ENCODE peak calls at places on chromosome 13, in four cellular contexts. M is thyroid gland, Z is cardiac muscle cell, T is transverse colon. D is an unnamed sample.

GRCh38 chr13:71922191-71922590 is 55.2 kb upstream of the DACH1 start:
- DNase-seq in M (no peak), Z (no peak), T (no peak), D (peak; percentile 28)

GRCh38 chr13:112587767-112588489 is at the start of gene TUBGCP3:
- DNase-seq in M (peak; percentile 86), Z (peak; percentile 88), T (peak; percentile 86), D (peak; percentile 88)

GRCh38 chr13:41457589-41458186 is 338 bp downstream of the RGCC start:
- DNase-seq in M (no peak), Z (no peak), T (no peak), D (no peak)

GRCh38 chr13:35763805-35764170 is 287.3 kb upstream of the MAB21L1 start:
- DNase-seq in M (no peak), Z (no peak), T (no peak), D (no peak)

GRCh38 chr13:30963794-30964193 is 31.3 kb downstream of the TEX26 start:
- DNase-seq in M (peak; percentile 47), Z (peak; percentile 65), T (peak; percentile 24), D (no peak)

GRCh38 chr13:113759525-113760137 is 605 bp downstream of the TMEM255B start:
- DNase-seq in M (peak; percentile 23), Z (peak; percentile 23), T (no peak), D (peak; percentile 31)

GRCh38 chr13:60329221-60329983 is 67.6 kb upstream of the TDRD3 start:
- DNase-seq in M (no peak), Z (peak; percentile 59), T (peak; percentile 48), D (peak; percentile 55)

GRCh38 chr13:48838193-48839000 is 137.3 kb upstream of the FNDC3A start:
- DNase-seq in M (no peak), Z (peak; percentile 41), T (no peak), D (no peak)

GRCh38 chr13:81116461-81117282 is 775.7 kb upstream of the SPRY2 start:
- DNase-seq in M (no peak), Z (no peak), T (no peak), D (no peak)

GRCh38 chr13:65966991-65967451 is 1263.1 kb downstream of the PCDH9 start:
- DNase-seq in M (no peak), Z (peak; percentile 59), T (no peak), D (peak; percentile 58)

GRCh38 chr13:68927387-68928026 is 1180.1 kb upstream of the ATXN8OS start:
- DNase-seq in M (no peak), Z (no peak), T (peak; percentile 6), D (peak; percentile 66)

GRCh38 chr13:50156722-50157121 is 141.5 kb downstream of the KCNRG start:
- DNase-seq in M (no peak), Z (peak; percentile 17), T (no peak), D (peak; percentile 51)

GRCh38 chr13:50275392-50276063 is 260.3 kb downstream of the KCNRG start:
- DNase-seq in M (no peak), Z (no peak), T (no peak), D (no peak)

GRCh38 chr13:68261105-68261504 is 1031.0 kb upstream of the PCDH9 start:
- DNase-seq in M (no peak), Z (no peak), T (no peak), D (no peak)

GRCh38 chr13:37429976-37430375 is 168.6 kb downstream of the POSTN start:
- DNase-seq in M (no peak), Z (peak; percentile 69), T (no peak), D (no peak)

GRCh38 chr13:102141625-102142472 is 260.0 kb downstream of the FGF14 start:
- DNase-seq in M (no peak), Z (peak; percentile 36), T (no peak), D (no peak)

GRCh38 chr13:26549713-26550112 is 7.8 kb upstream of the WASF3 start:
- DNase-seq in M (no peak), Z (no peak), T (no peak), D (no peak)

GRCh38 chr13:99087954-99088491 is 110.2 kb upstream of the DOCK9 start:
- DNase-seq in M (peak; percentile 28), Z (no peak), T (peak; percentile 19), D (no peak)

GRCh38 chr13:76741624-76742023 is 144.6 kb downstream of the KCTD12 start:
- DNase-seq in M (no peak), Z (no peak), T (no peak), D (no peak)

DNA sequence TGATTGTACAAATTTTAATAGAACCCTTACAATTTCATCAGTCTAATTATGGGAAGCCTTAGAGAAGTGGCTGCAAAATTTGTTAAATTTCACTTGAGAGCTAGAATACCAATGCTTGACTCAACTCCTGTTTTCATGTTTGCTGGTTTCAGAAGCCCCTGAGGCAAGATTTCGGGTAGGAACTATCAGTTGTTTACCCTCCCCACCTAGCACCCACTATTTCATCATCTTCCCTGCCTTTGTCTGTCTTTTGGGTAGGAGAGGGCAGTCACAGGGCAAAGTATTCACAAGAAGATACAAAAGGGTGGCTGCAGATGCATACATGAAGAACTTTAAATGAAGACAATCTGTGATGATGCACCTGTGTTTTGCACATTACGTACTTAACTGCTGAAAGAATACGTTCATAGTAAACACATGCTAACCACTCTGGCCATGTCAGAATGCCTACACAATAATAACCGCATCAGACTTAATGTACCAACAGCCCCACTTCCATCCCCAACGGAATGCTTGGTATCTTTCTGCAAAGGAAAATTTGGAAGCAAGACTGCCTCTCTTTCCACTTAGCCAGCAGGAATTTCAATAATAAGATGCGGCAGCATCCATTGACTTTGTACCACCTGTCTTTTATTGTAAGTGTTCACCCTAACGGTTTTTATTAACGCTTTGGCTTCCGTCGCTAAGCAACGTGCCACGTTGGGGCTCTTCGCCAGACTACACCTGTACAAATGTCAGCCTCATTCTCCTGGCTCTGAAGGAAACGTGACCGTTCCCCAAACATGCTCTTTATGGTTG is 30.4 kb downstream of the TPT1 start:
- DNase-seq in M (no peak), Z (no peak), T (no peak), D (no peak)
- H3K4me3 ChIP-seq in M (no peak overlapping the region), Z (peak overlapping the region; percentile 29), T (peak overlapping the region; percentile 45), D (no peak overlapping the region)

DNA sequence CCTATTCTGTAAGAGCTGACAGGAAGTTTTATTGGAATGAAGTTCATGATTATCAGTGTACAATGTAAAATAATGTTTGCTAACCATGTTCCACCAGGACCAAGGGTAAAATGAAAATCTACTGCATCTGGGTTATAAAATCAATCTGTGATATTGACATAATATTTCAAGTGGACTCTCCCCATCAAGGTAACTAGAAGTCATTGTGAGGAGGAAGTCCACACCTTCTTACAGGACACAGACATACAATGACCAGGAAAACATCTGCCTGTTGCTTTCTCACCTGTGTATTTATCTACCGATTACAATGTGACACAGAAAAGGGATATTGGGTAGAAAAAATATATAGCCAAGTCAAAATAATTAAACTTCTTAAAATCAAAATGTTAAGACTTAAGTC is 140.7 kb upstream of the RFC3 start:
- DNase-seq in M (no peak), Z (no peak), T (no peak), D (no peak)
- H3K4me3 ChIP-seq in M (no peak overlapping the region), Z (no peak overlapping the region), T (no peak overlapping the region), D (no peak overlapping the region)

DNA sequence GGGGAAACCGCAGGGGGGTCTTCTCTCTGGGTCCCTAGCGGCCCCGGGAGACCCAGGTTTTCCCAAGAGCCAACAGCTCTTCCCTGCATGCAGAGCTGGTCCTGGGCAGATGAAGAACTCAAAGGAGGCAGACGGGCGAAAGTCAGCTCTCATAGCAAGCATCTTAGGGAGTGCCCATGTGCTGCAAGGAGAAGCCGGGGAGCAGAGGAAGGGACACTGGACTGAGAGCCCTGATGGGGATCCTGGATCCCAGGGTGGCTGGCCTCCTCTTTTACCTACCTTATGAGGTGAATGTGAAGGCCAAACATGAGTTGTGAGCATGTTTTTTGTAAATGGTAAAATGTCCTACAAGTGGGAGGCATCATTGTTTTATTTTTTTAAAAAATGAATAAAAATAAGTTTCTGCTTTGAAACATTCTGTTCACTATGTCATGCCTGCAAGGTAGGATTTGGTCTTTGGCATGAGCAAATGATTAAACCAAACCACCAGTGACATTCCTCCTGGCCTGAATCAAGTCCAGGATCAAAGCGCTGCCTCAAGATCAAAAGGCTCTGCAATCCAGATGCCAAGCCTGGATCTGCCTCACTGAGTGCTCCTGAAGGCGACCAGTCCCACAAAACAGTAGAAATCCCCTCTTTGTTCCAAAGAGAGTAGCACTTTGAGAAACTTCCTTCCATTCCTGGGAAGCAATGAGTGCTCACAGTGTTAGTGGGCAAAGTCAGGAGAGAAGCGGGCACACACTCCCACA is 92.2 kb upstream of the SERP2 start:
- DNase-seq in M (no peak), Z (no peak), T (no peak), D (no peak)
- H3K4me3 ChIP-seq in M (no peak overlapping the region), Z (no peak overlapping the region), T (no peak overlapping the region), D (no peak overlapping the region)

DNA sequence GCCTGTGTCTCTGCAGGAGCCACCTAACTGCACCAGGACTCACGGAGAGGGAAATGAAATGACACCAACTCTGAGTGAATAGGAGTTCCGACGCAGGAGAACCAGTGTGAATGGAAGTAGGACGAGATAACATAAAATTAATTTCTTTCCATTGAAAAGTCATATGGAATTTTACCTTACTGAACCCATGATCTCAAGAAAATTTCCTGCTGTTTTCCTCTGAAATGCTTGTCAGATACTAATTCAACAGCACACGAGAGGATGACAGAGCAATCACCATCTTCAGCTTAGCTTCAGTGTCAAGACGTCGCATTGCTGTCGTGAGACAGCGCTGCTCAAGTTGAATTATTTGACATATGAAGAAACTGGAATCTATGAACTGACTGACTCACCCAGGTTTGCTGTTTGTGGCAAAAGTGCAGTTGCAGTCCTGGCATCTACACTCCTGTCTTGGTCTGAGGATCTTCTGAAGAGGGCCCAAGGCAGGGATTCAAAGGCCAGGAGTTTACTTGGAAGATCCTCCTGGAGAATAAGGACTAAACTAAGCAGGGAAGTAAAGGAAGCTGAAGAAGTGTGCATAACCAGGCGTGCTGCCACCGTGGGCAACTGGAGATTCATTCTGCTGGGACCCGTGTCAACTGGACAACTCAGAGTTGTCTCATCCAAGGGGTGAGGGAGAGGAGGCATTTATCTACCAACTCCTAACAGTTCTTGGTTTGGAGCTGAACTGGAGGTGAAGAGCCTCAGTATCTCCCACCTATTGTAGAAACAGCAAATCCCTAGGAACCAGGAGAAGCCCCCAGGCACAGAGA is 214.4 kb upstream of the IRS2 start:
- DNase-seq in M (no peak), Z (no peak), T (no peak), D (no peak)
- H3K4me3 ChIP-seq in M (no peak overlapping the region), Z (no peak overlapping the region), T (no peak overlapping the region), D (no peak overlapping the region)

GRCh38 chr13:44305845-44306244 is 67.8 kb upstream of the SERP2 start:
- DNase-seq in M (no peak), Z (no peak), T (no peak), D (peak; percentile 23)
- H3K4me3 ChIP-seq in M (no peak overlapping the region), Z (no peak overlapping the region), T (no peak overlapping the region), D (no peak overlapping the region)

GRCh38 chr13:51804295-51805172 is 571 bp upstream of the DHRS12 start:
- DNase-seq in M (peak; percentile 34), Z (no peak), T (peak; percentile 53), D (no peak)

GRCh38 chr13:51803422-51804294 is at the start of gene DHRS12:
- DNase-seq in M (peak; percentile 92), Z (peak; percentile 87), T (peak; percentile 94), D (peak; percentile 87)

GRCh38 chr13:51805925-51806324 is 2.0 kb upstream of the DHRS12 start:
- DNase-seq in M (no peak), Z (no peak), T (no peak), D (no peak)

GRCh38 chr13:51806571-51806970 is 2.6 kb upstream of the DHRS12 start:
- DNase-seq in M (no peak), Z (peak; percentile 34), T (no peak), D (no peak)

GRCh38 chr13:51805313-51805712 is 1.4 kb upstream of the DHRS12 start:
- DNase-seq in M (no peak), Z (no peak), T (no peak), D (no peak)
- H3K4me3 ChIP-seq in M (no peak overlapping the region), Z (no peak overlapping the region), T (no peak overlapping the region), D (no peak overlapping the region)